ENCODE peak calls at places on chromosome 13, in six cellular contexts. One of them, this sample, is unnamed.
A peak's percentile ranks its signal among the peaks of the same experiment; 100 is the strongest.

GRCh38 chr13:51806571-51806970 is 2.6 kb upstream of the DHRS12 start:
- DNase-seq in NCI-H2107: peak; percentile 15
- DNase-seq in hippocampal formation: no peak
- DNase-seq in HEK293T: no peak
- DNase-seq in RCC 7860: no peak
- DNase-seq in NCI-H748 treated with DMSO at 0.1 percent for 48 hours: no peak
- DNase-seq in this sample: peak; percentile 34

GRCh38 chr13:77580748-77581147 is 45.2 kb downstream of the SCEL start:
- DNase-seq in NCI-H748 treated with DMSO at 0.1 percent for 48 hours: no peak
- DNase-seq in HEK293T: no peak
- DNase-seq in hippocampal formation: no peak
- DNase-seq in NCI-H2107: no peak
- DNase-seq in RCC 7860: no peak
- DNase-seq in this sample: no peak

GRCh38 chr13:72555601-72556000 is 171.8 kb downstream of the MZT1 start:
- DNase-seq in HEK293T: no peak
- DNase-seq in hippocampal formation: no peak
- DNase-seq in NCI-H2107: no peak
- DNase-seq in NCI-H748 treated with DMSO at 0.1 percent for 48 hours: no peak
- DNase-seq in RCC 7860: no peak
- DNase-seq in this sample: no peak

GRCh38 chr13:104295537-104295936 is 1229.3 kb upstream of the SLC10A2 start:
- DNase-seq in NCI-H748 treated with DMSO at 0.1 percent for 48 hours: no peak
- DNase-seq in RCC 7860: no peak
- DNase-seq in HEK293T: no peak
- DNase-seq in NCI-H2107: no peak
- DNase-seq in hippocampal formation: no peak
- DNase-seq in this sample: no peak

GRCh38 chr13:92896842-92897241 is 329.8 kb upstream of the GPC6 start:
- DNase-seq in RCC 7860: no peak
- DNase-seq in NCI-H748 treated with DMSO at 0.1 percent for 48 hours: peak; percentile 44
- DNase-seq in hippocampal formation: no peak
- DNase-seq in NCI-H2107: no peak
- DNase-seq in HEK293T: peak; percentile 51
- DNase-seq in this sample: peak; percentile 21

GRCh38 chr13:30143671-30144400 is 163.5 kb downstream of the KATNAL1 start:
- DNase-seq in NCI-H2107: no peak
- DNase-seq in HEK293T: no peak
- DNase-seq in RCC 7860: no peak
- DNase-seq in NCI-H748 treated with DMSO at 0.1 percent for 48 hours: no peak
- DNase-seq in hippocampal formation: no peak
- DNase-seq in this sample: peak; percentile 81

GRCh38 chr13:94712812-94713555 is 639 bp upstream of the SOX21 start:
- DNase-seq in NCI-H2107: no peak
- DNase-seq in NCI-H748 treated with DMSO at 0.1 percent for 48 hours: peak; percentile 50
- DNase-seq in hippocampal formation: peak; percentile 21
- DNase-seq in HEK293T: peak; percentile 66
- DNase-seq in RCC 7860: no peak
- DNase-seq in this sample: peak; percentile 46

GRCh38 chr13:40440990-40441820 is 225.2 kb downstream of the FOXO1 start:
- DNase-seq in NCI-H2107: no peak
- DNase-seq in HEK293T: no peak
- DNase-seq in hippocampal formation: peak; percentile 75
- DNase-seq in NCI-H748 treated with DMSO at 0.1 percent for 48 hours: no peak
- DNase-seq in RCC 7860: peak; percentile 7
- DNase-seq in this sample: no peak

GRCh38 chr13:77034883-77035282 is 7.9 kb upstream of the FBXL3 start:
- DNase-seq in RCC 7860: no peak
- DNase-seq in NCI-H2107: no peak
- DNase-seq in hippocampal formation: no peak
- DNase-seq in NCI-H748 treated with DMSO at 0.1 percent for 48 hours: no peak
- DNase-seq in HEK293T: no peak
- DNase-seq in this sample: peak; percentile 79

GRCh38 chr13:46015374-46015773 is 37.2 kb downstream of the ZC3H13 start:
- DNase-seq in NCI-H748 treated with DMSO at 0.1 percent for 48 hours: no peak
- DNase-seq in RCC 7860: no peak
- DNase-seq in NCI-H2107: no peak
- DNase-seq in hippocampal formation: no peak
- DNase-seq in HEK293T: no peak
- DNase-seq in this sample: no peak

GRCh38 chr13:35514166-35514565 is 37.7 kb upstream of the MAB21L1 start:
- DNase-seq in RCC 7860: no peak
- DNase-seq in NCI-H2107: no peak
- DNase-seq in NCI-H748 treated with DMSO at 0.1 percent for 48 hours: no peak
- DNase-seq in hippocampal formation: no peak
- DNase-seq in HEK293T: no peak
- DNase-seq in this sample: no peak

GRCh38 chr13:90027409-90027808 is 1320.1 kb upstream of the MIR17HG start:
- DNase-seq in HEK293T: no peak
- DNase-seq in RCC 7860: no peak
- DNase-seq in hippocampal formation: no peak
- DNase-seq in NCI-H748 treated with DMSO at 0.1 percent for 48 hours: no peak
- DNase-seq in NCI-H2107: no peak
- DNase-seq in this sample: no peak

GRCh38 chr13:67736646-67737420 is 506.7 kb upstream of the PCDH9 start:
- DNase-seq in hippocampal formation: no peak
- DNase-seq in RCC 7860: peak; percentile 41
- DNase-seq in NCI-H748 treated with DMSO at 0.1 percent for 48 hours: peak; percentile 14
- DNase-seq in HEK293T: peak; percentile 78
- DNase-seq in NCI-H2107: no peak
- DNase-seq in this sample: peak; percentile 68

This sample was measured in IMR-90.